ENCODE peak calls at places on chromosomes 11 and 22, in ten cellular contexts. One of them, this sample, is unnamed.

GRCh38 chr11:103582351-103582909 is 454.0 kb upstream of the DDI1 start:
- DNase-seq in endothelial cell: no peak
- DNase-seq in SJCRH30: no peak
- DNase-seq in HCT116: no peak
- DNase-seq in NCI-H1694: no peak
- DNase-seq in cardiac muscle cell: no peak
- DNase-seq in osteocyte: no peak
- DNase-seq in bronchial epithelial cell: peak
- DNase-seq in CD8-positive, alpha-beta T cell: no peak
- DNase-seq in A549: no peak
- DNase-seq in this sample: no peak

GRCh38 chr11:107999759-108000455 is 8.8 kb upstream of the CUL5 start:
- DNase-seq in endothelial cell: peak
- DNase-seq in SJCRH30: peak
- DNase-seq in HCT116: peak
- DNase-seq in NCI-H1694: peak
- DNase-seq in cardiac muscle cell: peak
- DNase-seq in osteocyte: no peak
- DNase-seq in bronchial epithelial cell: peak
- DNase-seq in CD8-positive, alpha-beta T cell: no peak
- DNase-seq in A549: peak
- DNase-seq in this sample: peak

GRCh38 chr11:76799061-76799804 is 16.1 kb downstream of the TSKU start:
- DNase-seq in endothelial cell: peak
- DNase-seq in SJCRH30: no peak
- DNase-seq in HCT116: no peak
- DNase-seq in NCI-H1694: peak
- DNase-seq in cardiac muscle cell: peak
- DNase-seq in osteocyte: peak
- DNase-seq in bronchial epithelial cell: peak
- DNase-seq in CD8-positive, alpha-beta T cell: peak
- DNase-seq in A549: peak
- DNase-seq in this sample: peak

GRCh38 chr11:67504950-67505561 is at the start of gene PITPNM1:
- DNase-seq in endothelial cell: peak
- DNase-seq in SJCRH30: peak
- DNase-seq in HCT116: no peak
- DNase-seq in NCI-H1694: no peak
- DNase-seq in cardiac muscle cell: peak
- DNase-seq in osteocyte: no peak
- DNase-seq in bronchial epithelial cell: peak
- DNase-seq in CD8-positive, alpha-beta T cell: peak
- DNase-seq in A549: peak
- DNase-seq in this sample: peak

GRCh38 chr11:26830757-26831156 is 108.9 kb upstream of the SLC5A12 start:
- DNase-seq in endothelial cell: no peak
- DNase-seq in SJCRH30: no peak
- DNase-seq in HCT116: no peak
- DNase-seq in NCI-H1694: no peak
- DNase-seq in cardiac muscle cell: no peak
- DNase-seq in osteocyte: no peak
- DNase-seq in bronchial epithelial cell: no peak
- DNase-seq in CD8-positive, alpha-beta T cell: no peak
- DNase-seq in A549: no peak
- DNase-seq in this sample: no peak

GRCh38 chr11:79274636-79275315 is 166.1 kb downstream of the TENM4 start:
- DNase-seq in endothelial cell: no peak
- DNase-seq in SJCRH30: no peak
- DNase-seq in HCT116: no peak
- DNase-seq in NCI-H1694: no peak
- DNase-seq in cardiac muscle cell: no peak
- DNase-seq in osteocyte: no peak
- DNase-seq in bronchial epithelial cell: no peak
- DNase-seq in CD8-positive, alpha-beta T cell: no peak
- DNase-seq in A549: no peak
- DNase-seq in this sample: no peak

GRCh38 chr11:1847941-1848639 is 4.8 kb upstream of the LSP1 start:
- DNase-seq in endothelial cell: no peak
- DNase-seq in SJCRH30: no peak
- DNase-seq in HCT116: no peak
- DNase-seq in NCI-H1694: no peak
- DNase-seq in cardiac muscle cell: no peak
- DNase-seq in osteocyte: no peak
- DNase-seq in bronchial epithelial cell: no peak
- DNase-seq in CD8-positive, alpha-beta T cell: no peak
- DNase-seq in A549: no peak
- DNase-seq in this sample: no peak

GRCh38 chr11:28833670-28834069 is 725.5 kb downstream of the METTL15 start:
- DNase-seq in endothelial cell: no peak
- DNase-seq in SJCRH30: no peak
- DNase-seq in HCT116: no peak
- DNase-seq in NCI-H1694: no peak
- DNase-seq in cardiac muscle cell: no peak
- DNase-seq in osteocyte: no peak
- DNase-seq in bronchial epithelial cell: peak
- DNase-seq in CD8-positive, alpha-beta T cell: no peak
- DNase-seq in A549: no peak
- DNase-seq in this sample: peak

GRCh38 chr11:32386770-32387377 is 48.5 kb downstream of the WT1 start:
- DNase-seq in endothelial cell: no peak
- DNase-seq in SJCRH30: no peak
- DNase-seq in HCT116: no peak
- DNase-seq in NCI-H1694: no peak
- DNase-seq in cardiac muscle cell: peak
- DNase-seq in osteocyte: no peak
- DNase-seq in bronchial epithelial cell: no peak
- DNase-seq in CD8-positive, alpha-beta T cell: no peak
- DNase-seq in A549: no peak
- DNase-seq in this sample: no peak

GRCh38 chr11:83033972-83034672 is 37.6 kb downstream of the RAB30 start:
- DNase-seq in endothelial cell: no peak
- DNase-seq in SJCRH30: peak
- DNase-seq in HCT116: no peak
- DNase-seq in NCI-H1694: peak
- DNase-seq in cardiac muscle cell: peak
- DNase-seq in osteocyte: peak
- DNase-seq in bronchial epithelial cell: peak
- DNase-seq in CD8-positive, alpha-beta T cell: no peak
- DNase-seq in A549: no peak
- DNase-seq in this sample: no peak

GRCh38 chr22:30905696-30906341 is 62.8 kb downstream of the MORC2 start:
- DNase-seq in endothelial cell: no peak
- DNase-seq in SJCRH30: no peak
- DNase-seq in HCT116: no peak
- DNase-seq in NCI-H1694: no peak
- DNase-seq in cardiac muscle cell: no peak
- DNase-seq in osteocyte: peak
- DNase-seq in bronchial epithelial cell: no peak
- DNase-seq in CD8-positive, alpha-beta T cell: no peak
- DNase-seq in A549: no peak
- DNase-seq in this sample: no peak

GRCh38 chr11:57072640-57073039 is 83.9 kb downstream of the OR5AK2 start:
- DNase-seq in endothelial cell: no peak
- DNase-seq in SJCRH30: no peak
- DNase-seq in HCT116: peak
- DNase-seq in NCI-H1694: no peak
- DNase-seq in cardiac muscle cell: no peak
- DNase-seq in osteocyte: no peak
- DNase-seq in bronchial epithelial cell: peak
- DNase-seq in CD8-positive, alpha-beta T cell: no peak
- DNase-seq in A549: peak
- DNase-seq in this sample: peak

GRCh38 chr11:125941606-125942275 is 4.1 kb upstream of the VSIG10L2 start:
- DNase-seq in endothelial cell: peak
- DNase-seq in SJCRH30: peak
- DNase-seq in HCT116: peak
- DNase-seq in NCI-H1694: no peak
- DNase-seq in cardiac muscle cell: peak
- DNase-seq in osteocyte: no peak
- DNase-seq in bronchial epithelial cell: peak
- DNase-seq in CD8-positive, alpha-beta T cell: peak
- DNase-seq in A549: peak
- DNase-seq in this sample: peak

GRCh38 chr22:35102663-35103062 is 36.7 kb downstream of the ISX start:
- DNase-seq in endothelial cell: no peak
- DNase-seq in SJCRH30: peak
- DNase-seq in HCT116: no peak
- DNase-seq in NCI-H1694: no peak
- DNase-seq in cardiac muscle cell: peak
- DNase-seq in osteocyte: no peak
- DNase-seq in bronchial epithelial cell: peak
- DNase-seq in CD8-positive, alpha-beta T cell: no peak
- DNase-seq in A549: peak
- DNase-seq in this sample: peak

GRCh38 chr22:37716708-37717107 is 19.9 kb downstream of the TRIOBP start:
- DNase-seq in endothelial cell: no peak
- DNase-seq in SJCRH30: no peak
- DNase-seq in HCT116: no peak
- DNase-seq in NCI-H1694: no peak
- DNase-seq in cardiac muscle cell: no peak
- DNase-seq in osteocyte: no peak
- DNase-seq in bronchial epithelial cell: peak
- DNase-seq in CD8-positive, alpha-beta T cell: no peak
- DNase-seq in A549: no peak
- DNase-seq in this sample: no peak

GRCh38 chr11:1832989-1833365 is 1.8 kb upstream of the SYT8 start:
- DNase-seq in endothelial cell: no peak
- DNase-seq in SJCRH30: no peak
- DNase-seq in HCT116: no peak
- DNase-seq in NCI-H1694: no peak
- DNase-seq in cardiac muscle cell: no peak
- DNase-seq in osteocyte: no peak
- DNase-seq in bronchial epithelial cell: no peak
- DNase-seq in CD8-positive, alpha-beta T cell: no peak
- DNase-seq in A549: no peak
- DNase-seq in this sample: no peak

GRCh38 chr11:117037279-117037951 is 60.8 kb downstream of the SIK3 start:
- DNase-seq in endothelial cell: peak
- DNase-seq in SJCRH30: no peak
- DNase-seq in HCT116: no peak
- DNase-seq in NCI-H1694: no peak
- DNase-seq in cardiac muscle cell: no peak
- DNase-seq in osteocyte: no peak
- DNase-seq in bronchial epithelial cell: peak
- DNase-seq in CD8-positive, alpha-beta T cell: no peak
- DNase-seq in A549: no peak
- DNase-seq in this sample: no peak

GRCh38 chr11:12389676-12390075 is 12.3 kb downstream of the PARVA start:
- DNase-seq in endothelial cell: no peak
- DNase-seq in SJCRH30: no peak
- DNase-seq in HCT116: no peak
- DNase-seq in NCI-H1694: peak
- DNase-seq in cardiac muscle cell: no peak
- DNase-seq in osteocyte: no peak
- DNase-seq in bronchial epithelial cell: peak
- DNase-seq in CD8-positive, alpha-beta T cell: no peak
- DNase-seq in A549: no peak
- DNase-seq in this sample: no peak

GRCh38 chr11:86800076-86800955 is at the start of gene PRSS23:
- DNase-seq in endothelial cell: peak
- DNase-seq in SJCRH30: peak
- DNase-seq in HCT116: no peak
- DNase-seq in NCI-H1694: no peak
- DNase-seq in cardiac muscle cell: peak
- DNase-seq in osteocyte: peak
- DNase-seq in bronchial epithelial cell: no peak
- DNase-seq in CD8-positive, alpha-beta T cell: no peak
- DNase-seq in A549: peak
- DNase-seq in this sample: peak

GRCh38 chr11:107561688-107562087 is 3.8 kb downstream of the ALKBH8 start:
- DNase-seq in endothelial cell: no peak
- DNase-seq in SJCRH30: no peak
- DNase-seq in HCT116: no peak
- DNase-seq in NCI-H1694: no peak
- DNase-seq in cardiac muscle cell: no peak
- DNase-seq in osteocyte: no peak
- DNase-seq in bronchial epithelial cell: peak
- DNase-seq in CD8-positive, alpha-beta T cell: no peak
- DNase-seq in A549: no peak
- DNase-seq in this sample: no peak

GRCh38 chr11:107783121-107783520 is 71.3 kb upstream of the SLN start:
- DNase-seq in endothelial cell: no peak
- DNase-seq in SJCRH30: no peak
- DNase-seq in HCT116: no peak
- DNase-seq in NCI-H1694: no peak
- DNase-seq in cardiac muscle cell: no peak
- DNase-seq in osteocyte: no peak
- DNase-seq in bronchial epithelial cell: no peak
- DNase-seq in CD8-positive, alpha-beta T cell: no peak
- DNase-seq in A549: no peak
- DNase-seq in this sample: no peak

GRCh38 chr11:19253149-19253540 is 12.4 kb upstream of the E2F8 start:
- DNase-seq in endothelial cell: no peak
- DNase-seq in SJCRH30: peak
- DNase-seq in HCT116: no peak
- DNase-seq in NCI-H1694: no peak
- DNase-seq in cardiac muscle cell: no peak
- DNase-seq in osteocyte: no peak
- DNase-seq in bronchial epithelial cell: no peak
- DNase-seq in CD8-positive, alpha-beta T cell: no peak
- DNase-seq in A549: no peak
- DNase-seq in this sample: no peak

GRCh38 chr11:65589444-65590239 is 6.0 kb downstream of the KCNK7 start:
- DNase-seq in endothelial cell: no peak
- DNase-seq in SJCRH30: no peak
- DNase-seq in HCT116: no peak
- DNase-seq in NCI-H1694: no peak
- DNase-seq in cardiac muscle cell: no peak
- DNase-seq in osteocyte: no peak
- DNase-seq in bronchial epithelial cell: no peak
- DNase-seq in CD8-positive, alpha-beta T cell: no peak
- DNase-seq in A549: no peak
- DNase-seq in this sample: no peak

GRCh38 chr11:93512073-93512475 is 31.1 kb downstream of the SMCO4 start:
- DNase-seq in endothelial cell: no peak
- DNase-seq in SJCRH30: no peak
- DNase-seq in HCT116: no peak
- DNase-seq in NCI-H1694: no peak
- DNase-seq in cardiac muscle cell: no peak
- DNase-seq in osteocyte: no peak
- DNase-seq in bronchial epithelial cell: no peak
- DNase-seq in CD8-positive, alpha-beta T cell: no peak
- DNase-seq in A549: no peak
- DNase-seq in this sample: no peak

GRCh38 chr11:41237386-41237785 is 222.1 kb downstream of the LRRC4C start:
- DNase-seq in endothelial cell: no peak
- DNase-seq in SJCRH30: no peak
- DNase-seq in HCT116: no peak
- DNase-seq in NCI-H1694: no peak
- DNase-seq in cardiac muscle cell: no peak
- DNase-seq in osteocyte: no peak
- DNase-seq in bronchial epithelial cell: no peak
- DNase-seq in CD8-positive, alpha-beta T cell: no peak
- DNase-seq in A549: no peak
- DNase-seq in this sample: no peak

GRCh38 chr22:49753276-49753884 is 74.3 kb downstream of the BRD1 start:
- DNase-seq in endothelial cell: no peak
- DNase-seq in SJCRH30: no peak
- DNase-seq in HCT116: no peak
- DNase-seq in NCI-H1694: no peak
- DNase-seq in cardiac muscle cell: no peak
- DNase-seq in osteocyte: no peak
- DNase-seq in bronchial epithelial cell: no peak
- DNase-seq in CD8-positive, alpha-beta T cell: no peak
- DNase-seq in A549: no peak
- DNase-seq in this sample: no peak

GRCh38 chr22:24153353-24153752 is 27.9 kb upstream of the SUSD2 start:
- DNase-seq in endothelial cell: no peak
- DNase-seq in SJCRH30: no peak
- DNase-seq in HCT116: no peak
- DNase-seq in NCI-H1694: no peak
- DNase-seq in cardiac muscle cell: no peak
- DNase-seq in osteocyte: no peak
- DNase-seq in bronchial epithelial cell: no peak
- DNase-seq in CD8-positive, alpha-beta T cell: peak
- DNase-seq in A549: no peak
- DNase-seq in this sample: no peak

GRCh38 chr11:68447015-68447801 is 13.3 kb upstream of the PPP6R3 start:
- DNase-seq in endothelial cell: peak
- DNase-seq in SJCRH30: peak
- DNase-seq in HCT116: peak
- DNase-seq in NCI-H1694: peak
- DNase-seq in cardiac muscle cell: peak
- DNase-seq in osteocyte: peak
- DNase-seq in bronchial epithelial cell: peak
- DNase-seq in CD8-positive, alpha-beta T cell: peak
- DNase-seq in A549: peak
- DNase-seq in this sample: peak